ENCODE peak calls at places on chromosomes 6 and 20, in four cellular contexts. L, Q, P and J are unnamed samples.

GRCh38 chr20:43953919-43954617 is 39.4 kb downstream of the TOX2 start:
- DNase-seq in L (no peak), Q (no peak), P (no peak), J (no peak)

GRCh38 chr6:99344289-99344688 is 5.2 kb downstream of the FAXC start:
- DNase-seq in L (no peak), Q (no peak), P (no peak), J (peak)

GRCh38 chr6:170282512-170283158 is 8.2 kb downstream of the DLL1 start:
- DNase-seq in L (no peak), Q (no peak), P (no peak), J (no peak)

GRCh38 chr6:45609141-45609638 is 231.5 kb upstream of the SUPT3H start:
- DNase-seq in L (no peak), Q (no peak), P (no peak), J (no peak)

GRCh38 chr20:59836768-59837167 is 96.7 kb downstream of the SYCP2 start:
- DNase-seq in L (no peak), Q (no peak), P (no peak), J (no peak)

GRCh38 chr20:46293084-46293483 is 15.2 kb downstream of the CDH22 start:
- DNase-seq in L (peak), Q (no peak), P (no peak), J (peak)

GRCh38 chr20:33654680-33655161 is 7.4 kb upstream of the C20orf144 start:
- DNase-seq in L (no peak), Q (no peak), P (no peak), J (no peak)

GRCh38 chr6:147712841-147713240 is 204.4 kb downstream of the SAMD5 start:
- DNase-seq in L (no peak), Q (no peak), P (no peak), J (no peak)

GRCh38 chr6:141719476-141719875 is 413.2 kb upstream of the GJE1 start:
- DNase-seq in L (no peak), Q (no peak), P (no peak), J (no peak)

GRCh38 chr20:58523072-58523681 is 8.0 kb upstream of the APCDD1L start:
- DNase-seq in L (no peak), Q (no peak), P (no peak), J (no peak)

GRCh38 chr20:1893721-1894470 is 1.3 kb upstream of the SIRPA start:
- DNase-seq in L (no peak), Q (no peak), P (peak), J (no peak)

GRCh38 chr6:166760288-166760687 is 133.2 kb upstream of the RPS6KA2 start:
- DNase-seq in L (peak), Q (peak), P (no peak), J (no peak)

GRCh38 chr6:33716890-33717632 is 5.6 kb upstream of the UQCC2 start:
- DNase-seq in L (no peak), Q (no peak), P (no peak), J (no peak)